ENCODE peak calls at places on chromosomes 6 and 20, in five cellular contexts. One of them, this sample, is unnamed.

GRCh38 chr6:44662461-44663121 is 275.1 kb downstream of the CDC5L start:
- DNase-seq in tibial nerve: no peak
- DNase-seq in heart left ventricle: no peak
- DNase-seq in PC-3: no peak
- DNase-seq in lower leg skin: no peak
- DNase-seq in this sample: peak

GRCh38 chr6:85460154-85460950 is 10.5 kb downstream of the NT5E start:
- DNase-seq in tibial nerve: no peak
- DNase-seq in heart left ventricle: no peak
- DNase-seq in PC-3: no peak
- DNase-seq in lower leg skin: no peak
- DNase-seq in this sample: peak

GRCh38 chr20:7723284-7723683 is 217.0 kb downstream of the HAO1 start:
- DNase-seq in tibial nerve: no peak
- DNase-seq in heart left ventricle: no peak
- DNase-seq in PC-3: peak
- DNase-seq in lower leg skin: no peak
- DNase-seq in this sample: no peak

GRCh38 chr6:116726947-116727346 is 38.6 kb downstream of the FAM162B start:
- DNase-seq in tibial nerve: no peak
- DNase-seq in heart left ventricle: no peak
- DNase-seq in PC-3: no peak
- DNase-seq in lower leg skin: no peak
- DNase-seq in this sample: no peak

GRCh38 chr6:148470606-148471299 is 128.1 kb downstream of the SASH1 start:
- DNase-seq in tibial nerve: no peak
- DNase-seq in heart left ventricle: no peak
- DNase-seq in PC-3: no peak
- DNase-seq in lower leg skin: no peak
- DNase-seq in this sample: peak

GRCh38 chr6:6328451-6328850 is 8.0 kb upstream of the F13A1 start:
- DNase-seq in tibial nerve: no peak
- DNase-seq in heart left ventricle: no peak
- DNase-seq in PC-3: no peak
- DNase-seq in lower leg skin: no peak
- DNase-seq in this sample: no peak

GRCh38 chr6:154548130-154548830 is 37.8 kb upstream of the CNKSR3 start:
- DNase-seq in tibial nerve: peak
- DNase-seq in heart left ventricle: no peak
- DNase-seq in PC-3: no peak
- DNase-seq in lower leg skin: no peak
- DNase-seq in this sample: no peak

GRCh38 chr6:44655368-44656342 is 268.1 kb downstream of the CDC5L start:
- DNase-seq in tibial nerve: peak
- DNase-seq in heart left ventricle: peak
- DNase-seq in PC-3: peak
- DNase-seq in lower leg skin: peak
- DNase-seq in this sample: peak

GRCh38 chr20:48898210-48898609 is 23.3 kb upstream of the ARFGEF2 start:
- DNase-seq in tibial nerve: no peak
- DNase-seq in heart left ventricle: no peak
- DNase-seq in PC-3: peak
- DNase-seq in lower leg skin: peak
- DNase-seq in this sample: no peak

GRCh38 chr20:48380661-48381060 is 447.1 kb downstream of the PREX1 start:
- DNase-seq in tibial nerve: no peak
- DNase-seq in heart left ventricle: no peak
- DNase-seq in PC-3: no peak
- DNase-seq in lower leg skin: no peak
- DNase-seq in this sample: no peak

GRCh38 chr20:63943808-63944077 is 12.5 kb downstream of the UCKL1 start:
- DNase-seq in tibial nerve: no peak
- DNase-seq in heart left ventricle: no peak
- DNase-seq in PC-3: no peak
- DNase-seq in lower leg skin: no peak
- DNase-seq in this sample: no peak

GRCh38 chr20:44836596-44837120 is 26.3 kb upstream of the RIMS4 start:
- DNase-seq in tibial nerve: no peak
- DNase-seq in heart left ventricle: no peak
- DNase-seq in PC-3: no peak
- DNase-seq in lower leg skin: no peak
- DNase-seq in this sample: no peak

GRCh38 chr6:126072834-126073233 is 86.5 kb downstream of the TRMT11 start:
- DNase-seq in tibial nerve: no peak
- DNase-seq in heart left ventricle: no peak
- DNase-seq in PC-3: no peak
- DNase-seq in lower leg skin: no peak
- DNase-seq in this sample: no peak

GRCh38 chr20:4234128-4234527 is 218.8 kb upstream of the RNF24 start:
- DNase-seq in tibial nerve: no peak
- DNase-seq in heart left ventricle: no peak
- DNase-seq in PC-3: no peak
- DNase-seq in lower leg skin: no peak
- DNase-seq in this sample: no peak

GRCh38 chr20:5991623-5992441 is 41.4 kb downstream of the MCM8 start:
- DNase-seq in tibial nerve: no peak
- DNase-seq in heart left ventricle: no peak
- DNase-seq in PC-3: peak
- DNase-seq in lower leg skin: no peak
- DNase-seq in this sample: no peak

GRCh38 chr6:89350281-89351037 is 2.1 kb downstream of the UBE2J1 start:
- DNase-seq in tibial nerve: no peak
- DNase-seq in heart left ventricle: no peak
- DNase-seq in PC-3: no peak
- DNase-seq in lower leg skin: no peak
- DNase-seq in this sample: peak

GRCh38 chr6:64681416-64682160 is 1025.4 kb downstream of the EYS start:
- DNase-seq in tibial nerve: no peak
- DNase-seq in heart left ventricle: no peak
- DNase-seq in PC-3: no peak
- DNase-seq in lower leg skin: peak
- DNase-seq in this sample: no peak

GRCh38 chr6:118750143-118750542 is 98.8 kb upstream of the CEP85L start:
- DNase-seq in tibial nerve: no peak
- DNase-seq in heart left ventricle: no peak
- DNase-seq in PC-3: no peak
- DNase-seq in lower leg skin: no peak
- DNase-seq in this sample: peak

GRCh38 chr6:132330759-132331158 is 70.5 kb downstream of the MOXD1 start:
- DNase-seq in tibial nerve: no peak
- DNase-seq in heart left ventricle: no peak
- DNase-seq in PC-3: peak
- DNase-seq in lower leg skin: no peak
- DNase-seq in this sample: no peak

GRCh38 chr20:43658723-43659419 is 8.0 kb upstream of the MYBL2 start:
- DNase-seq in tibial nerve: no peak
- DNase-seq in heart left ventricle: no peak
- DNase-seq in PC-3: peak
- DNase-seq in lower leg skin: no peak
- DNase-seq in this sample: no peak

GRCh38 chr6:508614-509013 is 117.1 kb downstream of the IRF4 start:
- DNase-seq in tibial nerve: no peak
- DNase-seq in heart left ventricle: no peak
- DNase-seq in PC-3: no peak
- DNase-seq in lower leg skin: no peak
- DNase-seq in this sample: no peak

GRCh38 chr20:62832212-62832922 is 15.5 kb downstream of the COL9A3 start:
- DNase-seq in tibial nerve: no peak
- DNase-seq in heart left ventricle: peak
- DNase-seq in PC-3: peak
- DNase-seq in lower leg skin: peak
- DNase-seq in this sample: peak

GRCh38 chr6:111763381-111763780 is 109.9 kb downstream of the FYN start:
- DNase-seq in tibial nerve: no peak
- DNase-seq in heart left ventricle: no peak
- DNase-seq in PC-3: no peak
- DNase-seq in lower leg skin: no peak
- DNase-seq in this sample: no peak

GRCh38 chr20:52311209-52311794 is 119.7 kb upstream of the ZFP64 start:
- DNase-seq in tibial nerve: no peak
- DNase-seq in heart left ventricle: no peak
- DNase-seq in PC-3: no peak
- DNase-seq in lower leg skin: no peak
- DNase-seq in this sample: no peak

DNA sequence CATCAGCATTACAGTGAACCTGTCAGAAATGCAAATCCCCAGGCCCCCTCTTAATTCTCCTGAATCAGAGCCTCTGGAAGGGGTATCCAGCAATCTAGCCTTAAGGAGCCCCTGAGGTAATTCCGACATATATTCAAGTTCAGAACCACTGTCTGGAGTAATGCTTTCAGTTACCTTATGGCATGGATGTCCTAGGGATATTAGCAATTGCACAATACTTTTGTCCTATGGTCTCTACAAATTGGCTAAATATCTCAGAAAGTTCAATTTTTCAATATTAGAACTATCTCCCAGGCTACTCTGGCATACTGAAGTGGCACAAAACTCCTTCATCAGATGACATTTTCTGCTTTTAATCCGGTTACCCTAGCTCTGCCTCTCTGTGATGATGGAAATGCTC is 6.4 kb downstream of the NSFL1C start:
- DNase-seq in tibial nerve: no peak
- DNase-seq in heart left ventricle: no peak
- DNase-seq in PC-3: no peak
- DNase-seq in lower leg skin: no peak
- DNase-seq in this sample: no peak
- TF ChIP-seq CTCF in tibial nerve: no peak
- TF ChIP-seq CTCF in heart left ventricle: no peak
- TF ChIP-seq CTCF in PC-3: no peak
- TF ChIP-seq CTCF in lower leg skin: no peak
- TF ChIP-seq CTCF in this sample: no peak

DNA sequence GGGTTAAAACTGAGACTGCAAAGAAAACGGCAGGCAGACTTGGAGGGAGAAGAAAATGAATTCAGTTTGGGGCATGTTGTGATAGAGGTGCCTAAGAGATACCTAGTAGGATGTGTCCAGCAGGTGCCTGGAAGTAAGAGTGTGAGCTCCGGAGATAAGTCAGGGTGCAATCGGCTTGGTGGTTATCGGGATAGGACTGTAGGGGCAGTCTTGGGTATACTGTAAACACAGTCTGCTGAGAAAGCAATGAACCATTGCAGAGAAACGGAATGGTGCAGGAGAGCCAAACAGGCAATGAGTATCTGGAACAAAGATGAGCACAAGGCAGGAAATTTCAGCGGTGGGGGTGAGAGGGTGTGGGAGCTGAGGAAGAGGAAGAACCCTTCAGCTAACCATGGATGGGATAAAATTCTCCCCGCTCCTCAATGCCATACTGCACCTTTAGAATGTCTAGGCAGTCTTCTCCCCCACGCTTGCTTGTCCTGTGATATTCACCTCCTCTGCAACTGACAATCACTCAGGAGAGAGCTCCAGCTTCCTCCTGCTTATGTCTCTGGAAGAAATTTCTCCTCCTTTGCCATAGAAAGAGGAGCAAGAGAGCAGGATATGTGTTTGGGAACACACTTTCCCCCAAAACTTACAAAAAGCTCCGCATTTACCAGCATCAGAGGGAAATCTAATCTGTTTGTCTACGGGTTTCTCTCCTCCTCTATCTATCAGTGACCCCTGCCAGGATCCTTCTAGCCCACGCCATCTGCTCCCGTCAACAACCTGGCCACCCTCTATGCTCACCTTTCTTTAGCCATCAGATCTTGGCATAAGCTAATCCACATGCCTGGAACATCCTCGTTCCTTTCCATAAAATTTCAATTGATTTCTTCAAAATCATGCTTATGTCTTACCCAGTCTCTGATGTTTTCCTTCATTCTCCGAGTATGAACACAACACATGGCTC is 381.7 kb upstream of the JARID2 start:
- DNase-seq in tibial nerve: no peak
- DNase-seq in heart left ventricle: no peak
- DNase-seq in PC-3: no peak
- DNase-seq in lower leg skin: no peak
- DNase-seq in this sample: no peak
- TF ChIP-seq CTCF in tibial nerve: no peak
- TF ChIP-seq CTCF in heart left ventricle: no peak
- TF ChIP-seq CTCF in PC-3: no peak
- TF ChIP-seq CTCF in lower leg skin: no peak
- TF ChIP-seq CTCF in this sample: no peak

GRCh38 chr6:146905313-146905712 is 298.9 kb upstream of the STXBP5 start:
- DNase-seq in tibial nerve: peak
- DNase-seq in heart left ventricle: no peak
- DNase-seq in PC-3: peak
- DNase-seq in lower leg skin: no peak
- DNase-seq in this sample: no peak

GRCh38 chr6:146904596-146904995 is 299.6 kb upstream of the STXBP5 start:
- DNase-seq in tibial nerve: no peak
- DNase-seq in heart left ventricle: no peak
- DNase-seq in PC-3: no peak
- DNase-seq in lower leg skin: no peak
- DNase-seq in this sample: no peak

GRCh38 chr6:146902846-146903245 is 301.4 kb upstream of the STXBP5 start:
- DNase-seq in tibial nerve: no peak
- DNase-seq in heart left ventricle: no peak
- DNase-seq in PC-3: no peak
- DNase-seq in lower leg skin: no peak
- DNase-seq in this sample: no peak

GRCh38 chr6:146898888-146899227 is 300.1 kb downstream of the ADGB start:
- DNase-seq in tibial nerve: no peak
- DNase-seq in heart left ventricle: no peak
- DNase-seq in PC-3: no peak
- DNase-seq in lower leg skin: no peak
- DNase-seq in this sample: no peak

DNA sequence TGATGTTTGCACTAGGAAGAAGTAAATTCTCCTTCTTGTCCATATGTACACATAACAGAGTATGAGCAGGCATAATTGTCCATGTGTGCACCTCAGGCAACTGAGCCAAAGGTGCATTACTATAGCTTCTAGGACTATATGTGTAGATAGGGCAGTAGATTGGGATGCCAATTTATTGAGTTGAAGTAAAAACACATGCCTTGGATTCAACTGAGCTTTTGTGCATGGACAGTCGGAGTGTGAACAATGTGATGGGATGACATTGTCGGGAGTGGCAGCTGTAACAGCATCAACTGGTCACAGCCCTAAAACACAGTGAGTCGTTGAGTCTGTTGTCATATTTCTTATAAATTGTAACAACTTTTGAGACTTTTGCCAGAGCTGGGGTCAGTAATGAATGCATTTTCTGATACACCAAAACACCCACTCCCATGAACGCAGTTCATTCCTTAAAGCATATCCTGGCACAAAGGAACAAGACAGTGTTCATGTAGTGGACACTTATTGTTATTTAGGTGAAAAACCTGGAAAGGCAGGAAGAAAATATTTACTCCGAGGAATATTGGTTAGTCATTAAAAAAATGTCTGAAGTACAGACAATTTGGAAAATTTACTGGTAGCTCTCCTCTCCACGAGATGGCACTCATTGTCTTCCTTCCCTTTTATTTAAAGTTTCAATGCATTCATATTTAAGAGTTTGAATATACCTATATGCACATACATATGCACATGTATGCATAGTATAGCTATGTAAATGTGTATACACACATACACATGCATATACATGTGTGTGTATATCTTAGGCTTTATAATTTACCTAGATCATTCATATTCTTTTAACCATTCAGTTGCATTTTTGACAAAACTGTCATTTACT is 302.0 kb upstream of the STXBP5 start:
- DNase-seq in tibial nerve: no peak
- DNase-seq in heart left ventricle: no peak
- DNase-seq in PC-3: peak
- DNase-seq in lower leg skin: no peak
- DNase-seq in this sample: no peak
- TF ChIP-seq CTCF in tibial nerve: no peak
- TF ChIP-seq CTCF in heart left ventricle: peak
- TF ChIP-seq CTCF in PC-3: peak
- TF ChIP-seq CTCF in lower leg skin: no peak
- TF ChIP-seq CTCF in this sample: no peak

GRCh38 chr20:22626501-22626900 is 42.1 kb upstream of the FOXA2 start:
- DNase-seq in tibial nerve: no peak
- DNase-seq in heart left ventricle: no peak
- DNase-seq in PC-3: no peak
- DNase-seq in lower leg skin: no peak
- DNase-seq in this sample: no peak
- TF ChIP-seq CTCF in tibial nerve: no peak
- TF ChIP-seq CTCF in heart left ventricle: no peak
- TF ChIP-seq CTCF in PC-3: no peak
- TF ChIP-seq CTCF in lower leg skin: no peak
- TF ChIP-seq CTCF in this sample: no peak